ENCODE peak calls at places on chromosomes 7 and 10, in seven cellular contexts. O is activated naive CD8-positive, alpha-beta T cell treated with anti-CD3 and anti-CD28 coated beads, Interleukin-2, amount 50 U/mL, for 24 hours; C is stimulated activated naive CD8-positive, alpha-beta T cell treated with anti-CD3 and anti-CD28 coated beads, Interleukin-15, Interleukin-2, amounts not matched to agents 100 U/mL and 50 U/mL, for 24 hours; D is Right ventricle myocardium superior; X is GM12878; V is central memory CD8-positive, alpha-beta T cell; B is activated CD8-positive, alpha-beta T cell treated with anti-CD3 and anti-CD28 coated beads, Interleukin-2, amount 10 ng/mL, durations not matched to agents 7 days and 5 days. S is an unnamed sample.
A peak's percentile ranks its signal among the peaks of the same experiment; 100 is the strongest.

GRCh38 chr10:3889961-3890522 is 105.0 kb upstream of the KLF6 start:
- ATAC-seq in O (no peak), C (no peak), D (no peak), X (no peak), V (no peak), B (no peak), S (no peak)

GRCh38 chr7:114784177-114784576 is 137.7 kb upstream of the MDFIC start:
- ATAC-seq in O (peak; percentile 73), C (peak; percentile 56), D (no peak), X (no peak), V (no peak), B (no peak), S (peak; percentile 63)

GRCh38 chr10:102287538-102287937 is 42.2 kb downstream of the GBF1 start:
- ATAC-seq in O (peak; percentile 96), C (peak; percentile 84), D (no peak), X (peak; percentile 56), V (no peak), B (no peak), S (peak; percentile 78)

GRCh38 chr10:89480047-89480446 is 55.3 kb downstream of the SLC16A12 start:
- ATAC-seq in O (no peak), C (no peak), D (peak; percentile 63), X (no peak), V (no peak), B (no peak), S (no peak)

GRCh38 chr7:16744518-16745250 is 8.9 kb upstream of the TSPAN13 start:
- ATAC-seq in O (no peak), C (no peak), D (no peak), X (no peak), V (no peak), B (no peak), S (no peak)

GRCh38 chr10:11525503-11525902 is 85.9 kb downstream of the USP6NL start:
- ATAC-seq in O (no peak), C (no peak), D (peak; percentile 71), X (no peak), V (no peak), B (no peak), S (no peak)

GRCh38 chr10:110372656-110373055 is 67.9 kb upstream of the SMNDC1 start:
- ATAC-seq in O (peak; percentile 42), C (peak; percentile 47), D (no peak), X (no peak), V (no peak), B (no peak), S (peak; percentile 74)

GRCh38 chr7:32039000-32039756 is 31.0 kb downstream of the PDE1C start:
- ATAC-seq in O (no peak), C (no peak), D (peak; percentile 49), X (no peak), V (no peak), B (no peak), S (no peak)

GRCh38 chr10:133115981-133116380 is 28.3 kb downstream of the ADGRA1 start:
- ATAC-seq in O (no peak), C (no peak), D (no peak), X (no peak), V (no peak), B (no peak), S (no peak)

GRCh38 chr7:158957507-158957900 is 101.1 kb downstream of the DYNC2I1 start:
- ATAC-seq in O (peak; percentile 30), C (no peak), D (peak; percentile 39), X (no peak), V (peak; percentile 22), B (peak; percentile 48), S (peak; percentile 43)

GRCh38 chr7:53397911-53398310 is 362.5 kb downstream of the POM121L12 start:
- ATAC-seq in O (no peak), C (no peak), D (no peak), X (no peak), V (no peak), B (no peak), S (no peak)